ENCODE peak calls at places on chromosomes 4 and X, in four cellular contexts. H is suprapubic skin, P is H1, D is stomach. U is an unnamed sample.
A peak's percentile ranks its signal among the peaks of the same experiment; 100 is the strongest.

GRCh38 chrX:40108084-40108958 is 10.6 kb upstream of the BCOR start:
- DNase-seq in H (no peak), P (peak; percentile 63), D (peak; percentile 68), U (no peak)

GRCh38 chrX:129721870-129722269 is 16.9 kb upstream of the XPNPEP2 start:
- DNase-seq in H (no peak), P (no peak), D (no peak), U (no peak)

GRCh38 chrX:109660756-109661155 is 35.8 kb upstream of the KCNE5 start:
- DNase-seq in H (no peak), P (no peak), D (no peak), U (no peak)

GRCh38 chr4:83664741-83665140 is 128.8 kb downstream of the GPAT3 start:
- DNase-seq in H (no peak), P (no peak), D (no peak), U (no peak)

GRCh38 chr4:174928174-174928573 is 10.0 kb downstream of the ADAM29 start:
- DNase-seq in H (no peak), P (no peak), D (no peak), U (no peak)

GRCh38 chr4:168741281-168742173 is 244.7 kb downstream of the PALLD start:
- DNase-seq in H (no peak), P (no peak), D (no peak), U (no peak)

GRCh38 chr4:55859711-55860110 is 6.3 kb downstream of the EXOC1 start:
- DNase-seq in H (no peak), P (no peak), D (no peak), U (no peak)

GRCh38 chr4:123995939-123996338 is 599.3 kb downstream of the SPRY1 start:
- DNase-seq in H (no peak), P (no peak), D (no peak), U (no peak)

GRCh38 chr4:174713181-174713580 is 115.9 kb downstream of the GLRA3 start:
- DNase-seq in H (no peak), P (no peak), D (no peak), U (no peak)

GRCh38 chr4:146446555-146446954 is 75.2 kb downstream of the SLC10A7 start:
- DNase-seq in H (no peak), P (no peak), D (no peak), U (no peak)

GRCh38 chrX:45264865-45265264 is 64.2 kb upstream of the DIPK2B start:
- DNase-seq in H (no peak), P (no peak), D (no peak), U (no peak)

GRCh38 chr4:19478791-19479190 is 772.9 kb upstream of the SLIT2 start:
- DNase-seq in H (no peak), P (no peak), D (no peak), U (no peak)

GRCh38 chr4:15455290-15455689 is 14.4 kb upstream of the CC2D2A start:
- DNase-seq in H (no peak), P (no peak), D (no peak), U (peak; percentile 92)

GRCh38 chr4:74453037-74453635 is 8.2 kb downstream of the AREG start:
- DNase-seq in H (no peak), P (no peak), D (no peak), U (no peak)

GRCh38 chr4:152106781-152107321 is 346.0 kb upstream of the GATB start:
- DNase-seq in H (no peak), P (no peak), D (no peak), U (peak; percentile 86)

GRCh38 chr4:88320780-88321373 is 36.5 kb upstream of the PPM1K start:
- DNase-seq in H (no peak), P (peak; percentile 45), D (peak; percentile 30), U (no peak)

GRCh38 chr4:98262431-98262830 is 1.2 kb downstream of the RAP1GDS1 start:
- DNase-seq in H (no peak), P (no peak), D (no peak), U (no peak)

GRCh38 chrX:24190500-24191156 is 41.1 kb downstream of the ZFX start:
- DNase-seq in H (no peak), P (no peak), D (no peak), U (no peak)

GRCh38 chr4:185227131-185227551 is 17.7 kb downstream of the SNX25 start:
- DNase-seq in H (no peak), P (peak; percentile 43), D (no peak), U (no peak)

GRCh38 chrX:104566921-104567501 is 1.0 kb downstream of the IL1RAPL2 start:
- DNase-seq in H (no peak), P (peak; percentile 44), D (no peak), U (no peak)

GRCh38 chr4:160276785-160277325 is 1174.0 kb downstream of the RAPGEF2 start:
- DNase-seq in H (no peak), P (no peak), D (no peak), U (no peak)

GRCh38 chr4:101604976-101605375 is 185.6 kb upstream of the BANK1 start:
- DNase-seq in H (no peak), P (no peak), D (no peak), U (no peak)

GRCh38 chr4:52588771-52589591 is 70.1 kb downstream of the USP46 start:
- DNase-seq in H (no peak), P (no peak), D (no peak), U (peak; percentile 66)

GRCh38 chrX:10173331-10173900 is 16.6 kb downstream of the CLCN4 start:
- DNase-seq in H (no peak), P (peak; percentile 60), D (peak; percentile 35), U (no peak)

GRCh38 chrX:138775501-138775900 is 64.0 kb upstream of the FGF13 start:
- DNase-seq in H (no peak), P (no peak), D (no peak), U (no peak)

GRCh38 chrX:109347618-109348017 is 134.3 kb downstream of the GUCY2F start:
- DNase-seq in H (no peak), P (no peak), D (no peak), U (no peak)

GRCh38 chr4:141246243-141246642 is 25.5 kb downstream of the ZNF330 start:
- DNase-seq in H (no peak), P (no peak), D (no peak), U (no peak)

GRCh38 chr4:174036563-174036962 is 246.9 kb downstream of the FBXO8 start:
- DNase-seq in H (no peak), P (no peak), D (no peak), U (no peak)

GRCh38 chr4:23022032-23022431 is 329.3 kb downstream of the GBA3 start:
- DNase-seq in H (no peak), P (no peak), D (no peak), U (no peak)

GRCh38 chr4:65370709-65371108 is 299.6 kb downstream of the EPHA5 start:
- DNase-seq in H (no peak), P (no peak), D (no peak), U (no peak)

GRCh38 chrX:39559229-39559628 is 538.5 kb downstream of the BCOR start:
- DNase-seq in H (no peak), P (no peak), D (no peak), U (no peak)

GRCh38 chr4:141192564-141192963 is 28.1 kb upstream of the ZNF330 start:
- DNase-seq in H (no peak), P (no peak), D (no peak), U (no peak)

GRCh38 chr4:158873795-158874359 is 105.1 kb downstream of the FNIP2 start:
- DNase-seq in H (no peak), P (no peak), D (no peak), U (no peak)

GRCh38 chrX:53682885-53683555 is 3.5 kb downstream of the HUWE1 start:
- DNase-seq in H (no peak), P (peak; percentile 46), D (no peak), U (no peak)

GRCh38 chrX:27775984-27776383 is 31.8 kb upstream of the MAGEB10 start:
- DNase-seq in H (no peak), P (no peak), D (no peak), U (no peak)

GRCh38 chrX:136344321-136344720 is 43.6 kb downstream of the ADGRG4 start:
- DNase-seq in H (no peak), P (no peak), D (no peak), U (no peak)

GRCh38 chr4:173014113-173014558 is 154.5 kb upstream of the GALNT7 start:
- DNase-seq in H (no peak), P (peak; percentile 74), D (no peak), U (no peak)

DNA sequence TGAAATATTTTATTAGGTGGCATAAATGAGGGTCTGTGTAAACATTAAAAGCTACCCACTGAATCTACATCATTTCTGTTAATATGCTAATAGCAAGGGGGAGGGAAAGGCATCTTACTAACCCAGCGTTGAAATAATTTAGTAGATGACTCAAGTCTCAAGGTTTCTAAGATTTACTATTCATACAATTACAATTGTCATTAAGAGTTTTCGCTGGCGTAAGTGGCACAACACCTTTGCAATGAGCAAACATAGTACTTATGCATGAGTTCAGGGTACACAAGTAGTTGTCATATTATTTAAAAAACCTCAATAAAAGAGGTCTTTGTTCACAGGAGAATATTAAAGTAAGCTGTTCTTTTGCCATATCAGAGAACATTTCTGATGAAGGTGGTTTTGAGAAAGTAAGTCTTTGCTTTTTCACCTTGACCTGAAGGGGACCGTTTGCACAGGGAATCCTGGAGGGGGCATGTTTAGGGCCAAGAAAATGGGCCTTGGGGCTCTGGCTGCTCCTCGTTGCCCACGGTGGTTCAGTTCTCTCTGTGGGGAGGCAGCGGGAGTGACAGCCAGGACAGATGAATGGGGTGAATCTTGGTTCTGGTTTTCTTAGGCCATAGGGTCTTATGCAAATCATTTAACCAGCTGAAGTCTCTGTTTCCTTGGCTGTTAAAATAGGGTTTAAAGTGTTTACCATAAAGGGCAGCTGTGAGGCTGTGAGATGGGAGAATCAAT is 4.4 kb upstream of the RHOH start:
- DNase-seq in H (no peak), P (peak; percentile 41), D (no peak), U (no peak)
- TF ChIP-seq EP300 in H (no peak), P (no peak), D (no peak), U (no peak)

GRCh38 chr4:26701095-26701494 is 117.2 kb downstream of the TBC1D19 start:
- DNase-seq in H (no peak), P (no peak), D (no peak), U (no peak)

GRCh38 chr4:26701786-26702227 is 117.9 kb downstream of the TBC1D19 start:
- DNase-seq in H (no peak), P (no peak), D (no peak), U (no peak)

GRCh38 chr4:26700110-26700509 is 116.2 kb downstream of the TBC1D19 start:
- DNase-seq in H (no peak), P (no peak), D (no peak), U (no peak)
- TF ChIP-seq EP300 in H (no peak), P (no peak), D (no peak), U (no peak)

DNA sequence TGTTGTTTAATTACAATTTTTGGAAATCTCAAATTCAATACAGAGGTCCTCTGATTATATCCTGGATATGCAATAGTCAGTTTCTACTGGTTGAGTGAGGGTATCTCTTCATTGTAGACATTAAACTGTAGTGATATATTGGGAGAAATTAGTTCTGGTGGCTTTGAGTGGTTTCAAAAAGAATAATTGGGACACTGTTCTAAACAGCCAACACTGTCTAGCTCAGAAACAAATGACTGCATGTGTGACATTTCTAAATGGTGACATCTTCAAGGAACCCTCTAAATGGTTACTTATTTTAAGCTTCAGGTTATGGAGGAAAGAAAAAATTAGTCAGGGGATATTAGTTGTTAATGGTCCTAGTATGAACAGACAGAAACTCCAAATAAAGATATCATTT is 186.2 kb downstream of the LARP7 start:
- DNase-seq in H (no peak), P (no peak), D (no peak), U (no peak)
- TF ChIP-seq EP300 in H (no peak), P (no peak), D (no peak), U (no peak)

DNA sequence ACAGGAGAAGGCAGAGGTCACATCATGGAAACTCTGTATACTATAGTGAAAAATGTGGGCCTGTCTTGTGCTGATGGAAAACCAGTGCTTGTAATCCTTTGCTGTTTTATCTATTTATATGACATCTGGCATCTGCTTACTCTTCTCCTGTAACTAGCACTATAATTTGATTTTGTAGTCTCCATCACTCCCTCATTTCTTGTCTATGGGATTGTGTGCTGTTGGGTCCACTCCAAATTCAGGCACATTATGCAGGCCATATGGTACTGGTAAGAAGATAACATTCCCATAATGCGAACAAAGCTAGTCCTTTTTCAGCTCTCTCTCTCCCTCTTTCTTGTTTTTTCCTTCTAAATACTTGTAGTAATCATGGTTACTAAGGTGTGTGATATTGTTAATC is 581.2 kb upstream of the IGFBP7 start:
- DNase-seq in H (no peak), P (no peak), D (no peak), U (no peak)
- TF ChIP-seq EP300 in H (no peak), P (no peak), D (no peak), U (no peak)